ENCODE peak calls at places on chromosome 17, in seven cellular contexts. P, X, Z, R, T, H and V are unnamed samples.

GRCh38 chr17:77163001-77163400 is 22.2 kb downstream of the SEC14L1 start:
- DNase-seq in P (no peak), X (peak), Z (no peak), R (peak), T (no peak), H (no peak), V (no peak)

GRCh38 chr17:54694287-54694887 is 206.3 kb upstream of the TOM1L1 start:
- DNase-seq in P (no peak), X (no peak), Z (no peak), R (no peak), T (peak), H (no peak), V (no peak)

GRCh38 chr17:44672479-44673093 is 16.3 kb downstream of the MEIOC start:
- DNase-seq in P (peak), X (peak), Z (peak), R (peak), T (peak), H (no peak), V (no peak)

GRCh38 chr17:21453144-21453982 is 77.2 kb downstream of the KCNJ12 start:
- DNase-seq in P (no peak), X (no peak), Z (no peak), R (no peak), T (peak), H (no peak), V (no peak)

GRCh38 chr17:6269474-6269873 is 165.4 kb downstream of the AIPL1 start:
- DNase-seq in P (peak), X (peak), Z (no peak), R (peak), T (no peak), H (no peak), V (peak)

GRCh38 chr17:7782237-7782636 is 51.8 kb upstream of the KDM6B start:
- DNase-seq in P (no peak), X (peak), Z (no peak), R (no peak), T (no peak), H (no peak), V (no peak)

GRCh38 chr17:4785311-4786110 is 653 bp downstream of the VMO1 start:
- DNase-seq in P (no peak), X (no peak), Z (no peak), R (no peak), T (peak), H (no peak), V (no peak)

GRCh38 chr17:64410750-64411490 is 20.3 kb upstream of the PECAM1 start:
- DNase-seq in P (no peak), X (no peak), Z (no peak), R (no peak), T (no peak), H (no peak), V (no peak)

GRCh38 chr17:64120159-64120558 is 9.8 kb downstream of the ERN1 start:
- DNase-seq in P (no peak), X (no peak), Z (peak), R (no peak), T (no peak), H (no peak), V (no peak)

GRCh38 chr17:49013311-49014205 is 16.4 kb downstream of the IGF2BP1 start:
- DNase-seq in P (no peak), X (no peak), Z (no peak), R (no peak), T (no peak), H (no peak), V (peak)

GRCh38 chr17:66542183-66542966 is 240.0 kb downstream of the PRKCA start:
- DNase-seq in P (no peak), X (peak), Z (no peak), R (no peak), T (peak), H (peak), V (no peak)

GRCh38 chr17:72657467-72658317 is 434.8 kb downstream of the SLC39A11 start:
- DNase-seq in P (peak), X (peak), Z (peak), R (no peak), T (no peak), H (no peak), V (no peak)

GRCh38 chr17:62188713-62189112 is 123.6 kb upstream of the MED13 start:
- DNase-seq in P (peak), X (peak), Z (peak), R (peak), T (no peak), H (no peak), V (no peak)

GRCh38 chr17:35170968-35171771 is 23.0 kb downstream of the SLC35G3 start:
- DNase-seq in P (peak), X (peak), Z (no peak), R (no peak), T (no peak), H (no peak), V (no peak)

GRCh38 chr17:61770752-61771533 is 92.4 kb downstream of the BRIP1 start:
- DNase-seq in P (no peak), X (peak), Z (no peak), R (no peak), T (no peak), H (no peak), V (no peak)

GRCh38 chr17:80491478-80492342 is 15.3 kb upstream of the NPTX1 start:
- DNase-seq in P (no peak), X (no peak), Z (peak), R (no peak), T (peak), H (no peak), V (no peak)

GRCh38 chr17:9611557-9611956 is 33.8 kb upstream of the USP43 start:
- DNase-seq in P (no peak), X (no peak), Z (no peak), R (no peak), T (no peak), H (no peak), V (no peak)

GRCh38 chr17:4739122-4740024 is at the start of the genes CXCL16 and ZMYND15:
- DNase-seq in P (peak), X (no peak), Z (no peak), R (peak), T (peak), H (no peak), V (peak)

GRCh38 chr17:81030726-81031570 is 4.0 kb upstream of the BAIAP2 start:
- DNase-seq in P (no peak), X (no peak), Z (peak), R (no peak), T (no peak), H (no peak), V (no peak)

GRCh38 chr17:78142113-78142861 is 3.9 kb upstream of the C17orf99 start:
- DNase-seq in P (peak), X (peak), Z (peak), R (no peak), T (no peak), H (no peak), V (no peak)

GRCh38 chr17:16027708-16028584 is 28.3 kb downstream of the TTC19 start:
- DNase-seq in P (peak), X (peak), Z (peak), R (peak), T (no peak), H (peak), V (no peak)

GRCh38 chr17:72126575-72127486 is 6.0 kb downstream of the SOX9 start:
- DNase-seq in P (peak), X (peak), Z (peak), R (no peak), T (peak), H (no peak), V (no peak)

GRCh38 chr17:77882481-77883212 is 75.9 kb upstream of the TNRC6C start:
- DNase-seq in P (no peak), X (peak), Z (peak), R (no peak), T (no peak), H (peak), V (no peak)

GRCh38 chr17:62064029-62064790 is 868 bp downstream of the MED13 start:
- DNase-seq in P (peak), X (peak), Z (no peak), R (no peak), T (no peak), H (no peak), V (no peak)

GRCh38 chr17:46742539-46743270 is 75.8 kb downstream of the WNT3 start:
- DNase-seq in P (peak), X (peak), Z (no peak), R (peak), T (no peak), H (no peak), V (no peak)

GRCh38 chr17:5822281-5823060 is 238.2 kb upstream of the NLRP1 start:
- DNase-seq in P (no peak), X (no peak), Z (no peak), R (no peak), T (no peak), H (no peak), V (no peak)

GRCh38 chr17:63446218-63446980 is at the start of gene CYB561:
- DNase-seq in P (peak), X (peak), Z (no peak), R (peak), T (peak), H (no peak), V (no peak)

GRCh38 chr17:55384833-55385232 is 36.8 kb downstream of the MMD start:
- DNase-seq in P (no peak), X (no peak), Z (no peak), R (no peak), T (no peak), H (no peak), V (no peak)

GRCh38 chr17:4766199-4766598 is 5.5 kb upstream of the TM4SF5 start:
- DNase-seq in P (no peak), X (no peak), Z (no peak), R (no peak), T (no peak), H (no peak), V (no peak)

GRCh38 chr17:66422181-66422580 is 119.8 kb downstream of the PRKCA start:
- DNase-seq in P (peak), X (peak), Z (no peak), R (no peak), T (no peak), H (no peak), V (no peak)

GRCh38 chr17:19447085-19447583 is 36.1 kb downstream of the RNF112 start:
- DNase-seq in P (peak), X (peak), Z (peak), R (peak), T (peak), H (peak), V (no peak)

GRCh38 chr17:78532922-78533640 is 44.1 kb downstream of the DNAH17 start:
- DNase-seq in P (peak), X (peak), Z (no peak), R (no peak), T (no peak), H (no peak), V (no peak)

GRCh38 chr17:27541326-27542023 is 85.2 kb downstream of the KSR1 start:
- DNase-seq in P (no peak), X (no peak), Z (no peak), R (no peak), T (no peak), H (no peak), V (no peak)

GRCh38 chr17:37391146-37391545 is 15.4 kb downstream of the C17orf78 start:
- DNase-seq in P (no peak), X (peak), Z (no peak), R (no peak), T (no peak), H (no peak), V (no peak)

GRCh38 chr17:39704821-39705551 is 5.1 kb downstream of the ERBB2 start:
- DNase-seq in P (peak), X (peak), Z (no peak), R (no peak), T (no peak), H (no peak), V (no peak)

GRCh38 chr17:38428150-38428642 is at the start of gene ARHGAP23:
- DNase-seq in P (peak), X (peak), Z (no peak), R (peak), T (peak), H (no peak), V (no peak)

GRCh38 chr17:40326832-40327199 is 17.8 kb downstream of the RARA start:
- DNase-seq in P (no peak), X (no peak), Z (no peak), R (no peak), T (no peak), H (no peak), V (no peak)

GRCh38 chr17:72666519-72666874 is 426.0 kb downstream of the SLC39A11 start:
- DNase-seq in P (no peak), X (peak), Z (peak), R (no peak), T (no peak), H (no peak), V (no peak)

GRCh38 chr17:60390881-60391418 is 983 bp downstream of the USP32 start:
- DNase-seq in P (peak), X (peak), Z (peak), R (no peak), T (peak), H (no peak), V (no peak)

GRCh38 chr17:60393840-60394529 is 2.1 kb upstream of the USP32 start:
- DNase-seq in P (no peak), X (no peak), Z (no peak), R (no peak), T (no peak), H (no peak), V (no peak)

GRCh38 chr17:60392042-60392844 is at the start of gene USP32:
- DNase-seq in P (peak), X (peak), Z (peak), R (peak), T (peak), H (peak), V (peak)

GRCh38 chr17:60391419-60392041 is 403 bp downstream of the USP32 start:
- DNase-seq in P (peak), X (no peak), Z (no peak), R (no peak), T (no peak), H (no peak), V (peak)

GRCh38 chr17:60392845-60393702 is 1.1 kb upstream of the USP32 start:
- DNase-seq in P (peak), X (peak), Z (peak), R (peak), T (peak), H (peak), V (no peak)
- TF ChIP-seq USF2 in P (peak), X (peak), Z (no peak), R (no peak), T (no peak), H (no peak), V (no peak)

GRCh38 chr17:1027044-1027443 is 30.1 kb downstream of the TIMM22 start:
- DNase-seq in P (no peak), X (no peak), Z (no peak), R (no peak), T (no peak), H (no peak), V (no peak)

GRCh38 chr17:1031711-1032110 is 34.8 kb downstream of the TIMM22 start:
- DNase-seq in P (no peak), X (no peak), Z (no peak), R (no peak), T (peak), H (no peak), V (peak)

GRCh38 chr17:1030684-1031557 is 34.0 kb downstream of the TIMM22 start:
- DNase-seq in P (no peak), X (no peak), Z (no peak), R (no peak), T (peak), H (no peak), V (peak)

GRCh38 chr17:1029912-1030656 is 33.2 kb downstream of the TIMM22 start:
- DNase-seq in P (no peak), X (no peak), Z (no peak), R (no peak), T (peak), H (no peak), V (no peak)

GRCh38 chr17:1029196-1029911 is 32.4 kb downstream of the TIMM22 start:
- DNase-seq in P (no peak), X (peak), Z (no peak), R (no peak), T (no peak), H (no peak), V (no peak)
- H3K4me2 ChIP-seq in P (no peak), X (peak), Z (no peak), R (no peak), T (no peak), H (no peak), V (no peak)

DNA sequence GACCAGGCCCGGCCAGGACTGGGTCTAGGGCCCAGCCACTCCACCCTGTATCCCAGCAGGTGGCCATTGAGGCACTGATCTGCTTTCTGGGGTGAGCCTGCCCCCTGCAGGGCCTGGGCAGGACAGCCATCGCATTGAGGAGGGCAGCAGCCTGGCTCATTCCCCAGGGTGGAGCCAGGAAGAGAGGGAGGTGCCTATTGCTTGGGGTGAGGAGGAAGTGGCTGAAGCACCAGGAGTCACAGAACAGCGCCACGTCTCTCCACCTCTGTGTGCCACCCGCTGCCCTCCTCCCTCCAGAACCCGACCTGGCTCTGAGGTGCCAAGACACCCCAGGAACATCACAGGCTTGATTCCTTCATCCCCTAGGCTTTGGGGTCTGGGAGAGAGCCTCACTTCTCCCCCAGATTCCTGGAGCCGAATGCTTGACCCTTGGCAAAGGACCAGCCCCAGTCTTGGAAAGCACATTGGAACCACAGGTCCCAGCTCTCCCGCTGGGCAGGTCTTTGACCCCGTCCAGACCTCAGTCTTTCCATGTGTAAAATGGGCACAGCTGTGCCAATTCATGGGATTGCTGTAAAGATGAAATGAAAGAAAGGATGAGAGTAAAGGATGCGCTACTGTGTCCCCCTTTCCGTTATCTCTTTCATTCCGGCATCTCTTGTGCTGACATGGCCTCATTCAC is 7.2 kb upstream of the KRT36 start:
- DNase-seq in P (peak), X (peak), Z (peak), R (peak), T (peak), H (peak), V (peak)
- TF ChIP-seq USF2 in P (no peak), X (no peak), Z (no peak), R (no peak), T (no peak), H (no peak), V (no peak)

GRCh38 chr17:50443492-50444051 is 17.6 kb downstream of the ACSF2 start:
- DNase-seq in P (no peak), X (peak), Z (no peak), R (no peak), T (no peak), H (no peak), V (no peak)
- H3K4me2 ChIP-seq in P (no peak), X (peak), Z (no peak), R (peak), T (peak), H (no peak), V (no peak)